ENCODE peak calls at places on chromosomes 5 and 9, in nine cellular contexts. B is Peyer's patch, N is GM10248, R is mucosa of descending colon, W is AG10803, Q is AG04450, E is BJ, I is EL, K is PC-3. T is an unnamed sample.

GRCh38 chr9:128280084-128280622 is 4.1 kb downstream of the SWI5 start:
- DNase-seq in W (no peak), E (no peak), I (no peak), Q (no peak), B (no peak), N (no peak), R (no peak), K (no peak), T (no peak)

GRCh38 chr5:159682623-159683022 is 233.7 kb upstream of the ADRA1B start:
- DNase-seq in K (no peak), Q (no peak), B (no peak), R (no peak), W (no peak), I (no peak), N (no peak), E (no peak), T (no peak)

GRCh38 chr5:111129938-111130337 is 37.8 kb downstream of the WDR36 start:
- DNase-seq in I (peak; percentile 77), Q (no peak), R (no peak), E (peak; percentile 55), B (no peak), N (no peak), K (peak; percentile 37), W (peak; percentile 56), T (no peak)

GRCh38 chr9:129356871-129357772 is 179.1 kb upstream of the IER5L start:
- DNase-seq in N (no peak), E (no peak), B (no peak), R (no peak), Q (no peak), K (no peak), W (no peak), I (no peak), T (no peak)

GRCh38 chr9:132383462-132383883 is 23.2 kb downstream of the TTF1 start:
- DNase-seq in K (no peak), W (no peak), E (no peak), R (no peak), I (no peak), N (peak; percentile 30), Q (no peak), B (no peak), T (no peak)

GRCh38 chr9:107312651-107313050 is 29.6 kb downstream of the RAD23B start:
- DNase-seq in Q (peak; percentile 23), K (no peak), B (no peak), N (no peak), E (peak; percentile 9), W (peak; percentile 73), I (peak; percentile 36), R (no peak), T (no peak)

GRCh38 chr5:172531704-172532026 is 77.3 kb upstream of the SH3PXD2B start:
- DNase-seq in B (no peak), K (no peak), W (no peak), R (no peak), Q (no peak), I (no peak), N (peak; percentile 8), E (no peak), T (no peak)

GRCh38 chr5:39948867-39949468 is 524.2 kb upstream of the DAB2 start:
- DNase-seq in Q (peak; percentile 44), W (peak; percentile 73), B (no peak), I (peak; percentile 70), E (peak; percentile 1), N (peak; percentile 46), R (no peak), K (peak; percentile 89), T (peak; percentile 61)

GRCh38 chr9:6681147-6681956 is 35.8 kb upstream of the GLDC start:
- DNase-seq in I (peak; percentile 98), K (peak; percentile 95), N (peak; percentile 94), E (peak; percentile 87), R (peak; percentile 98), Q (peak; percentile 94), W (peak; percentile 96), B (peak; percentile 98), T (peak; percentile 92)

GRCh38 chr9:6819112-6819511 is 61.3 kb downstream of the KDM4C start:
- DNase-seq in N (no peak), R (no peak), W (no peak), B (no peak), E (no peak), K (no peak), I (no peak), Q (no peak), T (no peak)

GRCh38 chr9:123399803-123400378 is 43.9 kb downstream of the CRB2 start:
- DNase-seq in E (no peak), I (no peak), K (peak; percentile 10), B (no peak), R (no peak), N (peak; percentile 61), Q (no peak), W (no peak), T (no peak)

GRCh38 chr5:33530963-33531298 is 90.2 kb downstream of the TARS1 start:
- DNase-seq in R (no peak), N (no peak), K (no peak), E (no peak), I (no peak), W (no peak), Q (no peak), B (no peak), T (no peak)